ENCODE peak calls at places on chromosomes 13 and 19, in four cellular contexts. One of them, this sample, is unnamed.

GRCh38 chr13:29540799-29541198 is 54.7 kb downstream of the SLC7A1 start:
- DNase-seq in GM12878: no peak
- DNase-seq in HepG2: no peak
- DNase-seq in K562: no peak
- DNase-seq in this sample: no peak

GRCh38 chr13:94706854-94707399 is 5.4 kb downstream of the SOX21 start:
- DNase-seq in GM12878: no peak
- DNase-seq in HepG2: no peak
- DNase-seq in K562: no peak
- DNase-seq in this sample: no peak

GRCh38 chr13:99063952-99064351 is 86.1 kb upstream of the DOCK9 start:
- DNase-seq in K562: no peak
- DNase-seq in GM12878: no peak
- DNase-seq in HepG2: no peak
- DNase-seq in this sample: no peak

GRCh38 chr13:39417643-39418042 is 185.3 kb downstream of the LHFPL6 start:
- DNase-seq in K562: no peak
- DNase-seq in GM12878: no peak
- DNase-seq in HepG2: no peak
- DNase-seq in this sample: peak; percentile 31

GRCh38 chr19:4539697-4540581 is at the start of gene LRG1:
- DNase-seq in K562: peak; percentile 88
- DNase-seq in GM12878: peak; percentile 30
- DNase-seq in HepG2: peak; percentile 86
- DNase-seq in this sample: no peak

GRCh38 chr19:50537769-50538230 is 24.1 kb upstream of the ASPDH start:
- DNase-seq in GM12878: no peak
- DNase-seq in K562: peak; percentile 87
- DNase-seq in HepG2: peak; percentile 65
- DNase-seq in this sample: peak; percentile 98

GRCh38 chr19:3573162-3573857 is 566 bp downstream of the HMG20B start:
- DNase-seq in K562: no peak
- DNase-seq in GM12878: no peak
- DNase-seq in HepG2: no peak
- DNase-seq in this sample: peak; percentile 38

GRCh38 chr13:48446454-48446853 is 33.5 kb upstream of the LPAR6 start:
- DNase-seq in GM12878: no peak
- DNase-seq in HepG2: no peak
- DNase-seq in K562: no peak
- DNase-seq in this sample: no peak

GRCh38 chr19:609001-609340 is 19.3 kb downstream of the HCN2 start:
- DNase-seq in GM12878: no peak
- DNase-seq in HepG2: no peak
- DNase-seq in K562: no peak
- DNase-seq in this sample: no peak

GRCh38 chr19:850221-850978 is 1.7 kb upstream of the ELANE start:
- DNase-seq in GM12878: no peak
- DNase-seq in HepG2: no peak
- DNase-seq in K562: peak; percentile 41
- DNase-seq in this sample: peak; percentile 55

GRCh38 chr13:105466376-105466775 is 1069.1 kb downstream of the EFNB2 start:
- DNase-seq in HepG2: no peak
- DNase-seq in K562: no peak
- DNase-seq in GM12878: no peak
- DNase-seq in this sample: no peak

GRCh38 chr19:50962245-50962644 is 7.1 kb downstream of the KLK6 start:
- DNase-seq in K562: no peak
- DNase-seq in HepG2: no peak
- DNase-seq in GM12878: no peak
- DNase-seq in this sample: no peak

GRCh38 chr13:106573855-106574254 is 5.9 kb upstream of the ARGLU1 start:
- DNase-seq in K562: no peak
- DNase-seq in GM12878: no peak
- DNase-seq in HepG2: no peak
- DNase-seq in this sample: no peak

GRCh38 chr19:11237321-11237720 is 2.1 kb upstream of the ANGPTL8 start:
- DNase-seq in K562: no peak
- DNase-seq in HepG2: no peak
- DNase-seq in GM12878: no peak
- DNase-seq in this sample: no peak

GRCh38 chr19:11238041-11238440 is 1.4 kb upstream of the ANGPTL8 start:
- DNase-seq in GM12878: no peak
- DNase-seq in HepG2: no peak
- DNase-seq in K562: no peak
- DNase-seq in this sample: no peak

GRCh38 chr19:11234486-11235075 is 4.8 kb upstream of the ANGPTL8 start:
- DNase-seq in K562: no peak
- DNase-seq in GM12878: no peak
- DNase-seq in HepG2: peak; percentile 75
- DNase-seq in this sample: no peak

GRCh38 chr19:11238781-11239376 is 540 bp upstream of the ANGPTL8 start:
- DNase-seq in K562: no peak
- DNase-seq in GM12878: no peak
- DNase-seq in HepG2: no peak
- DNase-seq in this sample: no peak

DNA sequence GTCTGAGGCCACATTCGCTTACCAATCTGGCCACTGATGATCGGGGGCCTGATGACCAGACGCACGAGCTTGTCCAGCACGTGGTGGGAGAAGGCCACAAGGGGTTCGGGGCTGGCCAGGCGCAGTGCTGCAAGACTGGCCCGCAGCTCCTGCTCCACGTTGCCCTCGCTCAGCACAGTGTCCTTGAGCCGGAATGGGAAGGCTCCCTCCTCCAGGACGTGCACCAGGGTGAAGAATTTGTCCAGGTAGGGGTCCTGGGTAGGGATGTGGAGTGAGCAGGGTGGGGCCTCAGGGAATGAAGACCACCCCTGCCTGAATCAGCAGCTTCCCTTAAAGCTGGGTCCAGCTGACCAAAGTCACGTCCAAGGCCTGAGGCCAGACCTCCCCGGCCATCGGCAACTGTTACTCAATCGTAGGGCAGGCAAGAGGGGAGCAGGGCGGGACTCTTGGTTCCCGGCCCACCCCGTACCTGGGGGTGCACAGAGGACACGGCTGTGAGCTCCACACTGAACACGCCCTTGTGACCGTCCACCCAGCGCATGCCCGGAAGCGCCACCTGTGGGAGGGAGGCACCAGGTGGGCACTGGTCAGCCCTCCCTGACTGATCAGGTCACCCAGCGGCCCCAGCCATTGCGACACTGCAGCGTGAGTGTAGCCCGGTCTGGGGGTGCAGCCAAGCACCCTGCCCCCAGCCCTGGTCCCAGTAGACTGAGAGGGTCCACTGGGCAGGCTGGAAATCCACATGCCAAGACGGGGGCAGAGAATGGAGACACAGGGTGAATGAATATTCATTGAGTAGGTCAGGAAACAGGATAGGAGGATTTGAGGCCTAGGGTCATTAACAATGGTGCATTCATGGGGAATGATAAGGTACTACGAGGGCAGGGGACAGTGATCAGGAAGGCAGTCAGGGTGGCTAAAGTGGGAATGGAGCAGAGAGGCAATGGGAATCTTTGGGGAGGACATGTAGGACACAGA is 2.8 kb upstream of the ANGPTL8 start:
- DNase-seq in K562: no peak
- DNase-seq in GM12878: no peak
- DNase-seq in HepG2: peak; percentile 87
- DNase-seq in this sample: no peak
- TF ChIP-seq NR2C2 in K562: no peak
- TF ChIP-seq NR2C2 in GM12878: no peak
- TF ChIP-seq NR2C2 in HepG2: peak; percentile 76
- TF ChIP-seq NR2C2 in this sample: no peak

GRCh38 chr19:7646426-7646700 is 9.5 kb downstream of the STXBP2 start:
- DNase-seq in GM12878: no peak
- DNase-seq in K562: no peak
- DNase-seq in HepG2: no peak
- DNase-seq in this sample: no peak

GRCh38 chr19:7648265-7649014 is 11.5 kb downstream of the STXBP2 start:
- DNase-seq in HepG2: no peak
- DNase-seq in GM12878: no peak
- DNase-seq in K562: no peak
- DNase-seq in this sample: no peak

GRCh38 chr19:7645159-7645558 is 8.2 kb downstream of the STXBP2 start:
- DNase-seq in GM12878: no peak
- DNase-seq in HepG2: no peak
- DNase-seq in K562: no peak
- DNase-seq in this sample: no peak

GRCh38 chr19:7645656-7646425 is 8.9 kb downstream of the STXBP2 start:
- DNase-seq in K562: no peak
- DNase-seq in GM12878: no peak
- DNase-seq in HepG2: no peak
- DNase-seq in this sample: no peak

GRCh38 chr19:7647156-7647555 is 10.2 kb downstream of the STXBP2 start:
- DNase-seq in K562: no peak
- DNase-seq in GM12878: no peak
- DNase-seq in HepG2: no peak
- DNase-seq in this sample: no peak
- TF ChIP-seq NR2C2 in K562: no peak
- TF ChIP-seq NR2C2 in GM12878: no peak
- TF ChIP-seq NR2C2 in HepG2: no peak
- TF ChIP-seq NR2C2 in this sample: no peak

GRCh38 chr19:19416280-19416679 is 10.8 kb downstream of the GATAD2A start:
- DNase-seq in GM12878: no peak
- DNase-seq in K562: peak; percentile 17
- DNase-seq in HepG2: no peak
- DNase-seq in this sample: no peak
- TF ChIP-seq NR2C2 in GM12878: no peak
- TF ChIP-seq NR2C2 in K562: no peak
- TF ChIP-seq NR2C2 in HepG2: no peak
- TF ChIP-seq NR2C2 in this sample: no peak

DNA sequence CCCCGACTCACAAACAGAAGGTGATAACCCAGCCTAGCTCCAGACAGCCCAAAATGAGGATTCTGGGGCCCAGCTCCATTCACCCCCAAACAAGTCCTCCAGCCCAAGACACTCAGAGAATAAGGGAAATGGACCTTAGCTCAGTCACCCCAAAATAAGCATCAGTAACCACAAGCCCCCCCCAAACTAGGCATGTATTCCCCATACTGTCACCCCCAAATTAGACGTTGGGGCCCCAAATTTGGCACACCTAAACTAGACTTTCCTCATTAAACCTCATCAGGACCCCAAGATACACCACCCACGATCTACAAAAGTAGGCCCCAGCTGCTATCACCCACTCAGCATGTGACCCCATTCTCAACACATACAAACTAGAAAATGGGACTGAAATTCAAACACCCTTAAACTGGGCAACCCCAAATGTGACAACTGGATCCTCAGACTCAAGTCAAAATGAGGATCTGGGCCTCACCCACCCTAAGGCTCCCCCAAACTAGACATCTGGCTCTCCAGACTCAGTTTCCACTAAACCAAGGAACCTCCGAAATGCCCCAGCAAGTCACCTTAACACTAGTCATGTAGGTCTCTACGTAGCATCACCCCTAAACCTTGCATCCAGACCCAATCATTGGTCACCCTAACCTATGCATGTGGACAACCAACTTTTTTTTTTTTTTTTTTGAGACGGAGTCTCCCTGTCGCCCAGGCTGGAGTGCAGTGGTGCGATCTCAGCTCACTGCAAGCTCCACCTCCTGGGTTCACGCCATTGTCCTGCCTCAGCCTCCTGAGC is 13.4 kb upstream of the ERFL start:
- DNase-seq in HepG2: no peak
- DNase-seq in K562: no peak
- DNase-seq in GM12878: no peak
- DNase-seq in this sample: no peak
- TF ChIP-seq NR2C2 in HepG2: no peak
- TF ChIP-seq NR2C2 in K562: no peak
- TF ChIP-seq NR2C2 in GM12878: no peak
- TF ChIP-seq NR2C2 in this sample: no peak

GRCh38 chr19:48636859-48637448 is at the start of gene DBP:
- DNase-seq in K562: no peak
- DNase-seq in HepG2: no peak
- DNase-seq in GM12878: no peak
- DNase-seq in this sample: peak; percentile 50

GRCh38 chr19:48634424-48635262 is 2.5 kb downstream of the DBP start:
- DNase-seq in K562: peak; percentile 82
- DNase-seq in GM12878: peak; percentile 79
- DNase-seq in HepG2: peak; percentile 90
- DNase-seq in this sample: peak; percentile 98

GRCh38 chr19:48635966-48636858 is 967 bp downstream of the DBP start:
- DNase-seq in GM12878: no peak
- DNase-seq in HepG2: no peak
- DNase-seq in K562: no peak
- DNase-seq in this sample: no peak

GRCh38 chr19:48634036-48634342 is 3.2 kb downstream of the DBP start:
- DNase-seq in HepG2: no peak
- DNase-seq in K562: no peak
- DNase-seq in GM12878: no peak
- DNase-seq in this sample: no peak

GRCh38 chr19:48635263-48635965 is 1.8 kb downstream of the DBP start:
- DNase-seq in K562: peak; percentile 88
- DNase-seq in HepG2: no peak
- DNase-seq in GM12878: no peak
- DNase-seq in this sample: peak; percentile 73
- TF ChIP-seq NR2C2 in K562: no peak
- TF ChIP-seq NR2C2 in HepG2: no peak
- TF ChIP-seq NR2C2 in GM12878: no peak
- TF ChIP-seq NR2C2 in this sample: no peak

GRCh38 chr13:80101040-80101439 is 239.9 kb downstream of the SPRY2 start:
- DNase-seq in HepG2: no peak
- DNase-seq in GM12878: no peak
- DNase-seq in K562: no peak
- DNase-seq in this sample: no peak
- TF ChIP-seq NR2C2 in HepG2: no peak
- TF ChIP-seq NR2C2 in GM12878: no peak
- TF ChIP-seq NR2C2 in K562: no peak
- TF ChIP-seq NR2C2 in this sample: no peak

GRCh38 chr13:67232384-67232783 is 2.2 kb upstream of the PCDH9 start:
- DNase-seq in K562: no peak
- DNase-seq in GM12878: no peak
- DNase-seq in HepG2: no peak
- DNase-seq in this sample: no peak

GRCh38 chr13:67235265-67235664 is 5.1 kb upstream of the PCDH9 start:
- DNase-seq in K562: no peak
- DNase-seq in GM12878: no peak
- DNase-seq in HepG2: no peak
- DNase-seq in this sample: no peak

GRCh38 chr13:67238861-67239260 is 8.7 kb upstream of the PCDH9 start:
- DNase-seq in K562: no peak
- DNase-seq in HepG2: no peak
- DNase-seq in GM12878: no peak
- DNase-seq in this sample: no peak

GRCh38 chr13:67238277-67238859 is 8.2 kb upstream of the PCDH9 start:
- DNase-seq in K562: peak; percentile 11
- DNase-seq in HepG2: peak; percentile 16
- DNase-seq in GM12878: no peak
- DNase-seq in this sample: no peak
- TF ChIP-seq NR2C2 in K562: no peak
- TF ChIP-seq NR2C2 in HepG2: no peak
- TF ChIP-seq NR2C2 in GM12878: no peak
- TF ChIP-seq NR2C2 in this sample: no peak

GRCh38 chr19:10551698-10552301 is 8.1 kb downstream of the ATG4D start:
- DNase-seq in HepG2: no peak
- DNase-seq in K562: no peak
- DNase-seq in GM12878: no peak
- DNase-seq in this sample: peak; percentile 41
- TF ChIP-seq NR2C2 in HepG2: no peak
- TF ChIP-seq NR2C2 in K562: no peak
- TF ChIP-seq NR2C2 in GM12878: no peak
- TF ChIP-seq NR2C2 in this sample: no peak

GRCh38 chr13:36959438-36960116 is 39.5 kb upstream of the SMAD9 start:
- DNase-seq in GM12878: no peak
- DNase-seq in HepG2: no peak
- DNase-seq in K562: no peak
- DNase-seq in this sample: no peak
- TF ChIP-seq NR2C2 in GM12878: no peak
- TF ChIP-seq NR2C2 in HepG2: no peak
- TF ChIP-seq NR2C2 in K562: no peak
- TF ChIP-seq NR2C2 in this sample: no peak